ENCODE peak calls at places on chromosomes 3 and 15, in five cellular contexts. N, H, G, E and X are unnamed samples.

GRCh38 chr3:151362798-151363197 is 21.8 kb downstream of the P2RY12 start:
- DNase-seq in H (no peak), G (peak; percentile 71), N (no peak), E (no peak), X (no peak)

GRCh38 chr3:105907790-105908189 is 39.0 kb upstream of the CBLB start:
- DNase-seq in G (peak; percentile 14), E (no peak), H (no peak), N (no peak), X (no peak)

GRCh38 chr3:133208184-133208583 is 170.0 kb downstream of the TMEM108 start:
- DNase-seq in N (no peak), G (no peak), E (no peak), H (no peak), X (no peak)

GRCh38 chr15:55619783-55620182 is 31.6 kb upstream of the PYGO1 start:
- DNase-seq in E (no peak), N (no peak), H (no peak), G (no peak), X (no peak)

GRCh38 chr15:77654975-77655374 is 22.3 kb upstream of the LINGO1 start:
- DNase-seq in N (no peak), G (no peak), H (no peak), E (no peak), X (no peak)

GRCh38 chr3:190120161-190121060 is at the start of gene P3H2:
- DNase-seq in G (peak; percentile 94), H (no peak), N (peak; percentile 92), E (peak; percentile 95), X (peak; percentile 78)

GRCh38 chr3:197363553-197364409 is 65.4 kb upstream of the DLG1 start:
- DNase-seq in G (no peak), H (no peak), N (no peak), E (no peak), X (no peak)

GRCh38 chr3:183278479-183279088 is 25.5 kb downstream of the B3GNT5 start:
- DNase-seq in E (peak; percentile 51), N (peak; percentile 69), H (no peak), G (no peak), X (peak; percentile 84)

GRCh38 chr3:34009480-34009844 is 211.0 kb downstream of the PDCD6IP start:
- DNase-seq in E (peak; percentile 41), H (no peak), G (peak; percentile 41), N (peak; percentile 30), X (no peak)

GRCh38 chr3:24270744-24271143 is 223.9 kb downstream of the THRB start:
- DNase-seq in N (no peak), G (no peak), H (no peak), E (no peak), X (no peak)

GRCh38 chr15:60115579-60116415 is 111.7 kb downstream of the FOXB1 start:
- DNase-seq in E (peak; percentile 71), G (peak; percentile 27), N (no peak), H (no peak), X (peak; percentile 33)

GRCh38 chr3:99114565-99115291 is 213.2 kb upstream of the DCBLD2 start:
- DNase-seq in G (peak; percentile 88), H (no peak), N (no peak), E (peak; percentile 61), X (no peak)

GRCh38 chr3:190059242-190059590 is 61.5 kb downstream of the P3H2 start:
- DNase-seq in E (peak; percentile 53), N (peak; percentile 20), H (no peak), G (peak; percentile 59), X (no peak)

GRCh38 chr3:78798266-78798832 is 969.4 kb downstream of the ROBO1 start:
- DNase-seq in H (no peak), G (no peak), E (no peak), N (no peak), X (no peak)

GRCh38 chr15:96348112-96349027 is 17.9 kb downstream of the NR2F2 start:
- DNase-seq in G (peak; percentile 68), E (peak; percentile 40), N (no peak), H (no peak), X (no peak)

GRCh38 chr3:51706021-51706485 is 815 bp upstream of the GRM2 start:
- DNase-seq in N (no peak), H (no peak), G (no peak), E (no peak), X (no peak)

GRCh38 chr3:56366641-56366984 is 101.7 kb downstream of the ERC2 start:
- DNase-seq in N (no peak), E (peak; percentile 45), G (no peak), H (no peak), X (no peak)

GRCh38 chr3:121630355-121630754 is 30.3 kb downstream of the HCLS1 start:
- DNase-seq in H (no peak), N (no peak), E (no peak), G (no peak), X (no peak)

GRCh38 chr15:63888146-63888545 is 54.4 kb upstream of the HERC1 start:
- DNase-seq in E (no peak), H (no peak), N (no peak), G (no peak), X (no peak)

GRCh38 chr3:69822501-69822900 is 83.2 kb downstream of the MITF start:
- DNase-seq in E (no peak), N (no peak), H (peak; percentile 34), G (no peak), X (no peak)

GRCh38 chr3:73609655-73610054 is 15.1 kb downstream of the PDZRN3 start:
- DNase-seq in G (no peak), N (no peak), H (no peak), E (no peak), X (no peak)

GRCh38 chr3:50657816-50658215 is 16.9 kb upstream of the DOCK3 start:
- DNase-seq in H (no peak), N (no peak), E (no peak), G (no peak), X (no peak)

GRCh38 chr3:171809513-171810277 is 588 bp downstream of the PLD1 start:
- DNase-seq in N (peak; percentile 95), H (peak; percentile 80), E (peak; percentile 93), G (peak; percentile 96), X (peak; percentile 75)

GRCh38 chr3:110881069-110881468 is 190.5 kb upstream of the NECTIN3 start:
- DNase-seq in N (no peak), E (peak; percentile 72), G (peak; percentile 68), H (no peak), X (peak; percentile 84)

GRCh38 chr15:50137330-50137761 is 18.3 kb upstream of the ATP8B4 start:
- DNase-seq in N (peak; percentile 94), H (peak; percentile 65), E (peak; percentile 93), G (peak; percentile 62), X (peak; percentile 100)

GRCh38 chr3:120424506-120424905 is 26.3 kb downstream of the FSTL1 start:
- DNase-seq in G (no peak), N (no peak), H (no peak), E (no peak), X (no peak)

GRCh38 chr3:120039642-120040610 is 54.3 kb downstream of the GSK3B start:
- DNase-seq in N (no peak), H (no peak), E (no peak), G (no peak), X (no peak)

GRCh38 chr15:26128611-26129140 is 265.5 kb upstream of the ATP10A start:
- DNase-seq in N (no peak), H (no peak), G (no peak), E (no peak), X (no peak)

GRCh38 chr15:70348581-70349344 is 251.0 kb upstream of the TLE3 start:
- DNase-seq in E (no peak), N (no peak), H (no peak), G (no peak), X (peak; percentile 59)

GRCh38 chr3:64502284-64502683 is 185.5 kb downstream of the ADAMTS9 start:
- DNase-seq in E (peak; percentile 72), G (peak; percentile 86), H (no peak), N (no peak), X (no peak)

GRCh38 chr15:19899021-19899824 is 642.4 kb downstream of the GOLGA6L6 start:
- DNase-seq in H (no peak), E (no peak), G (no peak), N (no peak), X (no peak)

GRCh38 chr3:54906763-54907162 is 21.1 kb downstream of the LRTM1 start:
- DNase-seq in N (no peak), E (no peak), G (no peak), H (no peak), X (no peak)

GRCh38 chr3:54905936-54906335 is 21.9 kb downstream of the LRTM1 start:
- DNase-seq in E (no peak), H (no peak), N (no peak), G (no peak), X (no peak)

GRCh38 chr3:54902286-54902685 is 25.6 kb downstream of the LRTM1 start:
- DNase-seq in G (no peak), E (no peak), H (no peak), N (no peak), X (no peak)

GRCh38 chr3:54909236-54909635 is 18.6 kb downstream of the LRTM1 start:
- DNase-seq in H (no peak), G (no peak), E (no peak), N (no peak), X (no peak)

GRCh38 chr3:54905230-54905888 is 22.5 kb downstream of the LRTM1 start:
- DNase-seq in E (peak; percentile 55), H (no peak), N (no peak), G (peak; percentile 70), X (no peak)
- TF ChIP-seq CTCF in E (no peak), H (no peak), N (no peak), G (peak; percentile 3), X (no peak)

GRCh38 chr3:94305835-94306685 is 243.2 kb downstream of the NSUN3 start:
- DNase-seq in N (no peak), E (no peak), H (no peak), G (no peak), X (no peak)
- TF ChIP-seq CTCF in N (no peak), E (no peak), H (no peak), G (no peak), X (no peak)

GRCh38 chr3:128410669-128411573 is 55.8 kb downstream of the DNAJB8 start:
- DNase-seq in H (no peak), E (no peak), G (no peak), N (no peak), X (no peak)
- TF ChIP-seq CTCF in H (no peak), E (no peak), G (no peak), N (no peak), X (no peak)

DNA sequence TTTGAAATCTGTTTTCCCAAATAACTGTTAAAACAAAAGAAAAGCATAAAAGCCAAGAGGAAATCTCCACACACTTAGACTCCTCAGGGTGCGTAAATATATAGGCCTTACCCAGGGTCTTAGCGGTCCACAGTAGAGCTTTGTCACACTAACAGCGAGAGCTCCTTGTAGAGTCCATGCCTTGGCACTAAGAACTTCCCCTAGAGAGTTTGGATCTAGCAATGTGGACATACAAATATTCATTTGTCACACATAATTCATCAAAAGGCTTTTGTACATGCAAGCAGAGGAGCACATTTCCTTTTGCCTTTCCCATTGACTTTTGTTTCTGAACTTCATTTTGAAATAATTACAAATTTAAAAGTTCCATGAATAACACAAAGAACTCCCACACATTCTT is 11.0 kb upstream of the SLMAP start:
- DNase-seq in H (no peak), N (no peak), E (no peak), G (no peak), X (no peak)
- TF ChIP-seq CTCF in H (no peak), N (no peak), E (no peak), G (no peak), X (no peak)

GRCh38 chr3:4943553-4943952 is 35.7 kb upstream of the BHLHE40 start:
- DNase-seq in E (no peak), N (no peak), G (no peak), H (no peak), X (no peak)
- TF ChIP-seq CTCF in E (peak; percentile 39), N (peak; percentile 19), G (peak; percentile 45), H (peak; percentile 39), X (peak; percentile 55)

GRCh38 chr3:15205934-15206661 is at the start of gene CAPN7:
- DNase-seq in N (peak; percentile 94), H (peak; percentile 75), E (peak; percentile 93), G (peak; percentile 94), X (peak; percentile 70)
- TF ChIP-seq CTCF in N (peak; percentile 47), H (peak; percentile 67), E (peak; percentile 39), G (peak; percentile 55), X (peak; percentile 50)